ENCODE peak calls at places on chromosomes 3 and 15, in four cellular contexts. One of them, this sample, is unnamed. For H3K4me1, the result is how much of the 10 kb centered on the place peaks cover.

GRCh38 chr3:29284578-29284977 is 3.7 kb downstream of the RBMS3 start:
- DNase-seq in GM12878: no peak
- DNase-seq in HepG2: no peak
- DNase-seq in H1: no peak
- DNase-seq in this sample: no peak

GRCh38 chr15:73959012-73959581 is 32.8 kb downstream of the LOXL1 start:
- DNase-seq in GM12878: no peak
- DNase-seq in HepG2: no peak
- DNase-seq in H1: no peak
- DNase-seq in this sample: no peak

GRCh38 chr15:68310811-68311463 is 33.4 kb downstream of the FEM1B start:
- DNase-seq in GM12878: no peak
- DNase-seq in HepG2: no peak
- DNase-seq in H1: no peak
- DNase-seq in this sample: no peak

GRCh38 chr15:28182216-28182615 is 83.1 kb upstream of the OCA2 start:
- DNase-seq in GM12878: no peak
- DNase-seq in HepG2: no peak
- DNase-seq in H1: no peak
- DNase-seq in this sample: no peak

GRCh38 chr15:37217567-37217966 is 117.2 kb upstream of the MEIS2 start:
- DNase-seq in GM12878: no peak
- DNase-seq in HepG2: peak
- DNase-seq in H1: no peak
- DNase-seq in this sample: no peak

GRCh38 chr3:152834354-152835310 is at the start of gene P2RY1:
- DNase-seq in GM12878: peak
- DNase-seq in HepG2: no peak
- DNase-seq in H1: peak
- DNase-seq in this sample: peak

GRCh38 chr3:113829576-113830354 is 8.8 kb upstream of the GRAMD1C start:
- DNase-seq in GM12878: peak
- DNase-seq in HepG2: no peak
- DNase-seq in H1: no peak
- DNase-seq in this sample: no peak

GRCh38 chr3:183253364-183253960 is 409 bp downstream of the B3GNT5 start:
- DNase-seq in GM12878: no peak
- DNase-seq in HepG2: no peak
- DNase-seq in H1: no peak
- DNase-seq in this sample: no peak

GRCh38 chr3:42159706-42160472 is 68.7 kb downstream of the TRAK1 start:
- DNase-seq in GM12878: no peak
- DNase-seq in HepG2: peak
- DNase-seq in H1: peak
- DNase-seq in this sample: peak

GRCh38 chr3:157160652-157161480 is 919 bp upstream of the CCNL1 start:
- DNase-seq in GM12878: no peak
- DNase-seq in HepG2: peak
- DNase-seq in H1: no peak
- DNase-seq in this sample: no peak

GRCh38 chr3:179743913-179744312 is 91.1 kb downstream of the USP13 start:
- DNase-seq in GM12878: no peak
- DNase-seq in HepG2: no peak
- DNase-seq in H1: no peak
- DNase-seq in this sample: no peak

GRCh38 chr3:170703121-170703588 is 117.3 kb upstream of the SLC7A14 start:
- DNase-seq in GM12878: no peak
- DNase-seq in HepG2: no peak
- DNase-seq in H1: no peak
- DNase-seq in this sample: no peak

GRCh38 chr15:87779746-87780145 is 476.8 kb downstream of the NTRK3 start:
- DNase-seq in GM12878: no peak
- DNase-seq in HepG2: no peak
- DNase-seq in H1: no peak
- DNase-seq in this sample: no peak

GRCh38 chr3:31516757-31517156 is 16.0 kb upstream of the STT3B start:
- DNase-seq in GM12878: no peak
- DNase-seq in HepG2: no peak
- DNase-seq in H1: no peak
- DNase-seq in this sample: no peak

GRCh38 chr3:123053107-123053506 is 13.7 kb upstream of the PDIA5 start:
- DNase-seq in GM12878: no peak
- DNase-seq in HepG2: no peak
- DNase-seq in H1: no peak
- DNase-seq in this sample: no peak

GRCh38 chr3:193040836-193041672 is 123.4 kb upstream of the MB21D2 start:
- DNase-seq in GM12878: peak
- DNase-seq in HepG2: peak
- DNase-seq in H1: no peak
- DNase-seq in this sample: peak

GRCh38 chr3:36843065-36844051 is 79.0 kb upstream of the DCLK3 start:
- DNase-seq in GM12878: peak
- DNase-seq in HepG2: peak
- DNase-seq in H1: peak
- DNase-seq in this sample: peak

GRCh38 chr15:35723852-35724251 is 177.9 kb upstream of the DPH6 start:
- DNase-seq in GM12878: no peak
- DNase-seq in HepG2: no peak
- DNase-seq in H1: no peak
- DNase-seq in this sample: no peak

GRCh38 chr3:16993227-16993626 is 108.5 kb downstream of the PLCL2 start:
- DNase-seq in GM12878: no peak
- DNase-seq in HepG2: no peak
- DNase-seq in H1: no peak
- DNase-seq in this sample: no peak

GRCh38 chr15:51089699-51090098 is 5.0 kb downstream of the TNFAIP8L3 start:
- DNase-seq in GM12878: no peak
- DNase-seq in HepG2: no peak
- DNase-seq in H1: no peak
- DNase-seq in this sample: no peak

GRCh38 chr3:27467545-27467944 is 16.6 kb downstream of the SLC4A7 start:
- DNase-seq in GM12878: no peak
- DNase-seq in HepG2: peak
- DNase-seq in H1: no peak
- DNase-seq in this sample: no peak

GRCh38 chr15:36029606-36030005 is 483.6 kb upstream of the DPH6 start:
- DNase-seq in GM12878: no peak
- DNase-seq in HepG2: no peak
- DNase-seq in H1: no peak
- DNase-seq in this sample: no peak

GRCh38 chr3:188262913-188263683 is 109.1 kb downstream of the LPP start:
- DNase-seq in GM12878: no peak
- DNase-seq in HepG2: peak
- DNase-seq in H1: no peak
- DNase-seq in this sample: no peak

GRCh38 chr15:39142500-39142899 is 438.4 kb upstream of the THBS1 start:
- DNase-seq in GM12878: no peak
- DNase-seq in HepG2: no peak
- DNase-seq in H1: no peak
- DNase-seq in this sample: no peak

GRCh38 chr3:184737641-184738518 is 26.0 kb upstream of the MAGEF1 start:
- DNase-seq in GM12878: no peak
- DNase-seq in HepG2: no peak
- DNase-seq in H1: no peak
- DNase-seq in this sample: no peak

GRCh38 chr15:72196409-72197044 is 1.1 kb downstream of the GRAMD2A start:
- DNase-seq in GM12878: no peak
- DNase-seq in HepG2: no peak
- DNase-seq in H1: no peak
- DNase-seq in this sample: no peak

GRCh38 chr3:160314949-160315348 is 84.1 kb downstream of the IFT80 start:
- DNase-seq in GM12878: no peak
- DNase-seq in HepG2: no peak
- DNase-seq in H1: no peak
- DNase-seq in this sample: no peak

GRCh38 chr3:32781211-32781968 is 36.4 kb upstream of the TRIM71 start:
- DNase-seq in GM12878: peak
- DNase-seq in HepG2: peak
- DNase-seq in H1: peak
- DNase-seq in this sample: peak

GRCh38 chr3:178966299-178967183 is 105.1 kb downstream of the ZMAT3 start:
- DNase-seq in GM12878: peak
- DNase-seq in HepG2: peak
- DNase-seq in H1: no peak
- DNase-seq in this sample: no peak

DNA sequence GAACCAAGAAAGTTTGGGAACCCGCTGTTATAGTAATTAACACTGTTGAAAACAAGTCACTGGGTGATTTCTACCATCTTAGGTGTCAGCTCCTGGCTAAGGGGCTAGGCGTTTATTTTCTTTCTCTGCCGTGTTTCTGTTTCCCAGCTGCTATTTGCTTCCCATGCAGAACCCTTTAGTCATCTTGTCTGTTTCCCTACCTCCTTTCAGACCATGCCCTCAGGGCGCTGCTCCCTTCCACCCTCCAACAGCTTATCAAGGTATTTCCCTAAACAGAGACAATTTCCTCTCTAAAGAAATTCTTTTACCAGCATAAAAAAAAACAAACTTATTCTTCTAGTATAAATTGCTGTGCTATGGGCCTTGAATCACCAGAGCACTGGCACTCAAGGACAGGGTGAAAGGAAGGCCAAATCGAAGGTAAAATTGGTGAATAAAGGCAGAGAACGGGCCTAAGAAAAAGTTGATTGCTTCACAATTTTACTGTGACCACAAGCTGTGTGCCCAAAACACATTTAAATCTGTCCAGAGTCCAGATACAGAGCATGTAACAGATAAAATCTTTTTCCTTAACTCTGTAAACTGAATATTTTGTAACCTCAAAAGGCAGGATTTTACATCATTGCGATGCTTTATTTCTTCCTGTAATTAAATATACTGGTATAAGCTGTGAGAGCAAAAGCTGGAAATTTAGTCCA is 319.2 kb downstream of the ZNF621 start:
- DNase-seq in GM12878: no peak
- DNase-seq in HepG2: peak
- DNase-seq in H1: peak
- DNase-seq in this sample: no peak
- TF ChIP-seq SUZ12 in GM12878: no peak
- TF ChIP-seq SUZ12 in HepG2: no peak
- TF ChIP-seq SUZ12 in H1: no peak
- TF ChIP-seq SUZ12 in this sample: no peak

DNA sequence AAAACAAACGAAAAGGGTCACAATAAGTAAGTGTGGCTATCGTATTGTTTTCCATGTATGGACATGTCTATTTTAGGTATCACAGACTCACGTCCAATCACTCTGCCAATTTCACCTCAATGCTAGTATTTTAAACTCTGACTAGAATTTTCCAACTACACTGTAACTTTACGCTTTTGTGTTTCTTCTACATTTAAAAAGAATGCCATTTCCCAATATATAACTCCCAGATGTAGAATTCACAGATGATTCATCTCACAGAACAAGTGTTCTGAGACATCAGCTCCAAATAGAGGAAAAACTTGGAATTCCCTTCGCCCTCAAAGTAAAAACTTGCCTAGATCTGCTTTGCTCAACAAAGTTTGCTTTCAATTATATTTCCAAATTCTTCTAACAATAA is 14.2 kb downstream of the LRIG1 start:
- DNase-seq in GM12878: no peak
- DNase-seq in HepG2: no peak
- DNase-seq in H1: no peak
- DNase-seq in this sample: no peak
- H3K4me1 ChIP-seq in GM12878: under half
- H3K4me1 ChIP-seq in HepG2: half or more
- H3K4me1 ChIP-seq in H1: under half
- H3K4me1 ChIP-seq in this sample: under half

DNA sequence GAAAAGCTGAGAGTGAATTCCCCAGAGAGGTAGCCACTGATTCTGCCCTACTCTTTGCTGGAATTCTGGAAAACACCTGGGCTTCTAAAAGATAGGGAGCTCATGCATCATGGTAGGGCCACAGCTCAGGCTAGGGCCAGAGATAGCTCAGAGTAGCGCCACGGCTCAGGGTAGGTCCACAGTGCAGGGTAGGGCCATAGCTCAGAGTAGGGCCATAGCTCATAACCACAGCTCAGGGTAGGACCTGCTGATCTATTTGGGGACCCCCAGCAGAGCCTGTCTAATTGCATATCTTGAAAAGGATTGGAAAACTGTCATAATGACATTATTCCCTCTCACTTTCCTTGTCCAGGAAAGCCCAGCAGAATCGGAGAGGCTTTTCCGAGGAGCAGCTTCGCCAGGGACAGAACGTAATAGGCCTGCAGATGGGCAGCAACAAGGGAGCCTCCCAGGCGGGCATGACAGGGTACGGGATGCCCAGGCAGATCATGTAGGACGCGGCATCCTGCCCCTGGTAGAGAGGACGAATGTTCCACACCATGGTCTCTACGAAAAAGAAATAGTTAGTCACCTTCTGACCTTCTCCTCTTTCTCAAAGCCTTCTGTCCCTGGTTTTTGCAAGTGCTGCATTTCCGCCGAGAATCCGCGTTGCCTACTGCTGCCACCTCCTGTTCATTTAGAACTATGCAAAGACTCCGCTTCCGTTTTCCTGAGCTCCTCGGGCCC is 14.5 kb downstream of the TAGLN3 start:
- DNase-seq in GM12878: no peak
- DNase-seq in HepG2: peak
- DNase-seq in H1: peak
- DNase-seq in this sample: peak
- TF ChIP-seq SUZ12 in GM12878: no peak
- TF ChIP-seq SUZ12 in HepG2: no peak
- TF ChIP-seq SUZ12 in H1: no peak
- TF ChIP-seq SUZ12 in this sample: no peak

GRCh38 chr15:40240619-40241304 is 1.9 kb downstream of the PAK6 start:
- DNase-seq in GM12878: no peak
- DNase-seq in HepG2: no peak
- DNase-seq in H1: no peak
- DNase-seq in this sample: no peak

GRCh38 chr15:40243126-40243810 is 4.4 kb downstream of the PAK6 start:
- DNase-seq in GM12878: no peak
- DNase-seq in HepG2: no peak
- DNase-seq in H1: no peak
- DNase-seq in this sample: no peak

GRCh38 chr15:40242216-40242599 is 3.3 kb downstream of the PAK6 start:
- DNase-seq in GM12878: no peak
- DNase-seq in HepG2: no peak
- DNase-seq in H1: no peak
- DNase-seq in this sample: no peak

GRCh38 chr15:40241305-40242215 is 2.7 kb downstream of the PAK6 start:
- DNase-seq in GM12878: no peak
- DNase-seq in HepG2: no peak
- DNase-seq in H1: no peak
- DNase-seq in this sample: no peak

DNA sequence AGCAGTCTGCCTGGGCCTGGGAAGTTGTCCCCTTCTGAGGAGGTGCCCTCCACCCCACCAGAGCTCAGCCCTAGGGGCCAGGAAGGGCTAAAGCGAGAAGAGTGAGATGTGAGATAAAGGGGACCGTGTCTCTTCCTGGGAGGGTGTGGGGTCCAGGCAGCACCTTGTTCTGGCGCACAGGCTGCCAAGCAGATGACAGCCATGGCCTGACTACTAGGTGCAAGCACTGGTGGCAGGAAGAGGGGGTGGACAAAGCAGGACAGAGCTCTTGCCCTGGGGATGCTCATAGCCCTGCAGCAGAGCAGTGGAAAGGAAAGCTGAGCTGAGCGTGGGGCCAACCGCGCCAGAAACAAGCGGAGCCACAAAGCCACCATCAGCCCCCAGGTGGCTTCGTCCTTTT is 3.8 kb downstream of the PAK6 start:
- DNase-seq in GM12878: no peak
- DNase-seq in HepG2: no peak
- DNase-seq in H1: no peak
- DNase-seq in this sample: no peak
- H3K4me1 ChIP-seq in GM12878: under half
- H3K4me1 ChIP-seq in HepG2: under half
- H3K4me1 ChIP-seq in H1: under half
- H3K4me1 ChIP-seq in this sample: under half

This sample was measured in NT2/D1.